ENCODE peak calls at places on chromosomes 13 and 19, in nine cellular contexts. M is IMR-90, J is uterus, V is heart left ventricle, G is ovary, I is right lobe of liver, X is Peyer's patch, Z is upper lobe of left lung, L is esophagus squamous epithelium. B is an unnamed sample.

GRCh38 chr13:91017669-91018053 is 329.8 kb upstream of the MIR17HG start:
- DNase-seq in L (no peak), Z (no peak), I (no peak), G (no peak), X (no peak), J (no peak), M (no peak), V (no peak), B (no peak)

GRCh38 chr13:40220299-40220935 is 446.0 kb downstream of the FOXO1 start:
- DNase-seq in M (no peak), L (no peak), G (no peak), X (no peak), I (no peak), Z (no peak), V (no peak), J (no peak), B (no peak)

GRCh38 chr13:98445340-98446233 is 131.3 kb downstream of the STK24 start:
- DNase-seq in G (peak), Z (peak), L (no peak), J (peak), V (peak), X (peak), M (peak), I (peak), B (peak)

GRCh38 chr19:50365434-50366306 is at the start of gene NAPSA:
- DNase-seq in M (no peak), G (no peak), J (no peak), I (no peak), L (no peak), X (no peak), V (no peak), Z (peak), B (no peak)

GRCh38 chr13:96181886-96182285 is 92.0 kb downstream of the HS6ST3 start:
- DNase-seq in L (no peak), I (no peak), V (no peak), M (no peak), G (no peak), X (no peak), Z (no peak), J (no peak), B (peak)

GRCh38 chr19:38721496-38721895 is 22.8 kb downstream of the CAPN12 start:
- DNase-seq in M (no peak), L (no peak), V (no peak), G (no peak), Z (peak), J (no peak), X (no peak), I (no peak), B (no peak)

GRCh38 chr13:97307882-97308624 is 85.9 kb downstream of the MBNL2 start:
- DNase-seq in X (no peak), V (peak), Z (no peak), M (peak), I (no peak), J (no peak), L (no peak), G (no peak), B (no peak)

GRCh38 chr19:8569066-8569761 is 8.0 kb downstream of the MYO1F start:
- DNase-seq in M (peak), J (no peak), I (peak), Z (no peak), V (peak), G (no peak), X (peak), L (no peak), B (peak)

GRCh38 chr13:99176309-99177276 is 24.1 kb upstream of the UBAC2 start:
- DNase-seq in M (peak), J (peak), L (no peak), G (peak), I (peak), V (peak), Z (no peak), X (peak), B (peak)

DNA sequence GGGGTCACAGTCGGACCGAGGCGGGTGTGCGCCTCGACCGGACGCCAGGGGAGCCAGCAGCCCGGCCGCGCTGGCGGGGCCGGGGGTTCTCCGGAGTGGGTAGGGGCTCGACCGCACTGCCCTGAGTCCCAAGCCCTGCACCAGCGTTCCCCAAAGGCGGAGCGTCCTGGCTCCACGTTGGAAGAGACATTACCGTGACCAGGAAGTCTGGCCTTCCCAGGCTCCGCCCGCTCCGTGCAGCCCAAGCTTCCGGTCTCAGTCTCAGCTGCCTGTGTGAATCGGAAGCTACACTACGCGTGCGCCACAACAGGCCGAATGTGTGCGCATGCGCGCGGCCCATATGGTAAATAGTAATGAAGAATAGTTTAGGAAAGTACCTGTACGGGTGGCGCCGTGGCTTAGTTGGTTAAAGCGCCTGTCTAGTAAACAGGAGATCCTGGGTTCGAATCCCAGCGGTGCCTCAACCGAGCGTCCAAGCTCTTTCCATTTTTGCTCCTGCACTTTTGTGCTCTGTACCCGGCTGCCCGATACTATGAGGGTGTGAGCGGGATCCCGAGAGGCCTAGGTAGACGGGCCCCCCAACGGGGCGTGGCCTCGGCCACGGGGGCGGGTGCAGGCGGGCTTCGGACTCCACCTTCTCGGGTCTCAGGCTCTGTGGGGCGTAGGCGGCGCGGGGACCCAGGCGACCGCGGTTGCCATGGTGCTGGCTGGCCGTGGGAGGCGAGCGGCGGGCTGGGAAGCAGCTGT is 17.3 kb upstream of the LRP3 start:
- DNase-seq in G (peak), J (peak), M (peak), X (peak), Z (peak), V (peak), I (peak), L (peak), B (peak)
- TF ChIP-seq POLR2A in G (peak), J (peak), M (peak), X (peak), Z (peak), V (no peak), I (peak), L (peak), B (peak)

DNA sequence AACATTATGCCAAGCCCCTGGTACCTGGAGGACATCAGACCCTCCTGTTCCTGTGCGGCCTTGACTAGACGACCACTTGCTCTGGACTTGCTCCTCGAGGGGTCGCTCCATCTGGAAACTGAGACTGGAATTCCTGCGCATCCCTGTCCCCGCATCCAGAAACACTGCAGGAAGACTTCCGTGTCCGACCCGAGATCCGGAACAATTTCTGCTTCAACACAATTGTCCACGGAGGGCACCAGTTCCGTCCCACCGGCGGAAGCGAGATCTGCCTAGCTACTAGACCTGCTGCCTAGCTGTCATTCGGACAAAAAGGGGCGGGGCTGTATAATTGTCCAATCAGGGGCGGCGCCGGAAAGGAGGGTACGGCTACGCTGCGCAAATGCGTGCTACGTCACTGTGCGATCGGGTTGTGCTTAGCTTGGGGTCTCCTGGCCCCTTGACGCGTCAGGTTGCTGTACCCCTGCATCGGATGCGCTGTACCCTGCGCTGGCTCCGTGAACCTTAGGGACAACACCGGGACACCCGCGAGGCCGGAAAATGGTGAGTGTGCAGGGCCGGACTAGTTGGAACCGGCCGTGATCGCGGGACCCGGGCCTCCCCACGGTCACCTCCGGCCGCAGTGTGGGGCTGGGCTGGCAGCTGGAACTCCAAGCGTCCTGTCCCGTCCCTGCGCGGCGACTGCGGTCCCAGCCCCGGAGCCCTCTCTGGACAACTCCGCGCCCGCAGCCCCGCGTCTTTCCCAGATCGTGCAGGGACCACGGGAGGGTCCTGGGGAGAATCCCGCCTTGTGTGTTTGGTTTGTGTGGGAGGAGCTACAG is at the start of the genes ZNF490 and ZNF791:
- DNase-seq in Z (peak), L (peak), V (peak), I (peak), X (peak), J (peak), M (peak), G (peak), B (peak)
- TF ChIP-seq CTCF in Z (no peak), L (no peak), V (no peak), I (no peak), X (no peak), J (peak), M (peak), G (peak), B (no peak)

GRCh38 chr19:3404324-3405260 is 38.2 kb downstream of the NFIC start:
- DNase-seq in Z (peak), I (peak), M (peak), L (no peak), J (peak), G (peak), X (peak), V (peak), B (peak)

GRCh38 chr19:3402631-3403443 is 36.5 kb downstream of the NFIC start:
- DNase-seq in G (no peak), Z (no peak), I (no peak), L (no peak), V (no peak), M (no peak), X (no peak), J (no peak), B (no peak)

GRCh38 chr19:3401004-3401768 is 34.8 kb downstream of the NFIC start:
- DNase-seq in I (no peak), X (no peak), Z (no peak), G (no peak), J (no peak), L (no peak), M (no peak), V (no peak), B (no peak)

GRCh38 chr19:3405261-3405653 is 38.9 kb downstream of the NFIC start:
- DNase-seq in X (no peak), M (no peak), J (no peak), V (no peak), G (no peak), L (no peak), I (no peak), Z (no peak), B (no peak)

DNA sequence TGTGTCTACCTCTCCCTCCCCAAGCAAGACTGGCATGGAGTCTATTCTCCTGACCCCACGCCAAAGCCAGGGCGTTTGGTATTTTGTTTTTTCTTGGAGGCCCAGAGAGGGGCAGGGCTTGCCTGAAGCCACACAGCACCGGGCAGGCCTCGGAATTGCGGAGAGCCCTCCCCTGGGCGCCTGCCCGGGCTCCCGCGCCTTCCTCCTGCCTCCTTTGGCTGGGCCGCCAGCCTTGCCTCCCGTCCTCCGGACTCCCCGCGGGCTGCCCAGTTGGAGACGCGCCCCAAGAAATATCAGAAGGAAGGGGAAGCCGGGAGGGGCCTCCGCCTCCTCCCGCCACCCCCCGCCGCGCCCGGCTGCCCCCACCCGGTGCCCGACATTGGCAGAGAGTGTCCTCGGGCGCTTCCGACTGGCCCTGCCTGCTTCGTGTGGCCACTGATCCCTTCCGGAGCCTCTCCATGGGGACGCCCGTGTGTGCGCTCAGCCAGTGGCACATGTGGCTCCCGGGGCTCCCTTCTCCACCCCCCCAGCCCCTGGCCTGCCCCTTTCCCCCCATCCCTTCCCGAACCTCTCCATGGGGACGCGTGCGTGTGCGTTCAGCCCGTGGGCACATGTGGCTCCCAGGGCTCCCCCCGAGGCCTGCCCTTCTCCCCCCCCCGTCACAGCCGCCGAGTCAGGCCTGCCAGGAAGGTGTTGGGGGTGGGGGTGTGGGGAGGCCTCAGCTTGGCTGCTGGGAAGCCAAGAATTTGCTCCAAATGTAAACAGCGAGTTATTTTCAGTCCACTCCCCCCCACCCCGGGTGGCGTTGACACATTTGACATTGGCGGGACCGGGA is 37.3 kb downstream of the NFIC start:
- DNase-seq in G (peak), V (peak), Z (peak), I (peak), L (no peak), X (peak), J (peak), M (peak), B (peak)
- H3K27ac ChIP-seq in G (peak), V (peak), Z (peak), I (peak), L (peak), X (peak), J (peak), M (peak), B (peak)

GRCh38 chr19:48398329-48399235 is 5.1 kb downstream of the GRIN2D start:
- DNase-seq in V (peak), X (peak), I (peak), G (peak), M (peak), L (no peak), J (peak), Z (peak), B (peak)
- TF ChIP-seq POLR2A in V (no peak), X (peak), I (no peak), G (no peak), M (no peak), L (peak), J (no peak), Z (no peak), B (no peak)